ENCODE peak calls at places on chromosomes 11 and 22, in six cellular contexts. B is fibroblast of lung; E is HCT116; T is lower lobe of right lung; Q is naive thymus-derived CD4-positive, alpha-beta T cell; W is keratinocyte. D is an unnamed sample.

GRCh38 chr22:45889539-45890350 is 87.2 kb downstream of the WNT7B start:
- DNase-seq in E (no peak), B (peak; percentile 63), T (peak; percentile 37), Q (no peak), W (no peak), D (no peak)

GRCh38 chr11:126115820-126116319 is 53.2 kb upstream of the CDON start:
- DNase-seq in T (peak; percentile 85), W (no peak), Q (no peak), B (peak; percentile 87), E (peak; percentile 7), D (no peak)

GRCh38 chr11:3375552-3375951 is 3.4 kb downstream of the ZNF195 start:
- DNase-seq in T (no peak), W (no peak), Q (no peak), E (no peak), B (peak; percentile 41), D (no peak)

GRCh38 chr11:87399341-87399740 is 361.6 kb downstream of the TMEM135 start:
- DNase-seq in W (no peak), E (no peak), Q (no peak), B (no peak), T (no peak), D (no peak)

GRCh38 chr11:33801821-33802413 is 27.6 kb upstream of the FBXO3 start:
- DNase-seq in Q (no peak), W (no peak), B (peak; percentile 7), E (peak; percentile 0), T (no peak), D (no peak)

GRCh38 chr11:16193897-16194381 is 162.4 kb downstream of the SOX6 start:
- DNase-seq in T (no peak), Q (no peak), W (no peak), B (peak; percentile 57), E (no peak), D (no peak)

GRCh38 chr11:19890308-19890707 is 177.7 kb downstream of the NAV2 start:
- DNase-seq in T (no peak), W (no peak), Q (no peak), E (no peak), B (peak; percentile 94), D (no peak)

GRCh38 chr22:39282642-39283311 is 36.6 kb downstream of the RPL3 start:
- DNase-seq in B (no peak), E (no peak), T (no peak), Q (no peak), W (no peak), D (no peak)

GRCh38 chr11:102111011-102111786 is 952 bp downstream of the YAP1 start:
- DNase-seq in T (peak; percentile 85), Q (peak; percentile 10), E (no peak), B (peak; percentile 84), W (no peak), D (no peak)

GRCh38 chr11:88420165-88420781 is 82.7 kb upstream of the CTSC start:
- DNase-seq in W (peak; percentile 90), T (no peak), Q (no peak), E (no peak), B (peak; percentile 55), D (no peak)

GRCh38 chr11:117287668-117288067 is 3.5 kb upstream of the BACE1-AS start:
- DNase-seq in B (no peak), Q (no peak), T (no peak), E (no peak), W (no peak), D (no peak)

GRCh38 chr22:30017824-30018223 is 62.4 kb upstream of the HORMAD2 start:
- DNase-seq in Q (no peak), W (no peak), T (no peak), B (no peak), E (no peak), D (no peak)

DNA sequence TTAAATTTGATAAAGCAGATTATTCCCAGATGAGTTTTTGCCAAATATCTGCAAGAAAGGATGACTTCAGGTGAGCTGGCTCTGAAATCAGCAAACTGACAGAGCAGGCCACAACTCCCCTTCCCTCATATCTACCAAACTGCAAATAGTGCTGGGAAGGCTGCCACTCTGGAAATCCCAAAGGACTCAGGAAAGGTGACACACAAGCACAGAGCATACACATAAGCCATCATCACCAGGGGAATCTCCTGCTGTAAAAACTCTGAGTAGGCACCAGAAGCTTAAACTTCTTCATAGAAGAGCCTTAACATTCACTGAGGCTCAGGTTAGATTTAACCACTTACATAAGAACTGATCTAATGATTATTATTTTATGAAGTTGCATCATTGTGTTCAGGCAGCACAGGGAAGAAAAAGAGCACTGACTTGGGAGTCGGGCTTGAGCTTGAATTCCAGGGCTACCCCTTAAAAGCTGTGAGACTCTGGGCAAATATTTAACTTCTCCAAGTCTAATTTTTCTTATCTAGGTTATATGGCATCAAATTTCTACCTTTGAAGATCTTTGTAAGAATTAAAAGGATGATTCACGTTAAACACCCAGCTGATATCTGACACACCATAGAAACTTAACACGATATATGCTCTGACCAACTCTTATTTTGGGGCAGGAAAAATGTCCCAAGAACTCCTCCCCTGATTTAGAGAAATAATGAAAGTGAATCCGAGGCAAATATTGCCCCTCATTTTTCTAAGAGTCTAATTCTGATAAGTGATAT is 15.0 kb downstream of the SYTL2 start:
- DNase-seq in E (no peak), T (no peak), W (no peak), Q (no peak), B (no peak), D (no peak)
- H3K4me1 ChIP-seq in E (peaks cover 22% of the 10 kb centered on the region), T (no peaks in the 10 kb centered on the region), W (no peaks in the 10 kb centered on the region), Q (no peaks in the 10 kb centered on the region), B (no peaks in the 10 kb centered on the region), D (no peaks in the 10 kb centered on the region)

GRCh38 chr11:61611309-61611708 is 30.4 kb upstream of the SYT7 start:
- DNase-seq in E (no peak), B (no peak), Q (no peak), T (no peak), W (no peak), D (no peak)
- H3K4me3 ChIP-seq in E (no peak overlapping the region), B (no peak overlapping the region), Q (no peak overlapping the region), T (no peak overlapping the region), W (no peak overlapping the region), D (no peak overlapping the region)

DNA sequence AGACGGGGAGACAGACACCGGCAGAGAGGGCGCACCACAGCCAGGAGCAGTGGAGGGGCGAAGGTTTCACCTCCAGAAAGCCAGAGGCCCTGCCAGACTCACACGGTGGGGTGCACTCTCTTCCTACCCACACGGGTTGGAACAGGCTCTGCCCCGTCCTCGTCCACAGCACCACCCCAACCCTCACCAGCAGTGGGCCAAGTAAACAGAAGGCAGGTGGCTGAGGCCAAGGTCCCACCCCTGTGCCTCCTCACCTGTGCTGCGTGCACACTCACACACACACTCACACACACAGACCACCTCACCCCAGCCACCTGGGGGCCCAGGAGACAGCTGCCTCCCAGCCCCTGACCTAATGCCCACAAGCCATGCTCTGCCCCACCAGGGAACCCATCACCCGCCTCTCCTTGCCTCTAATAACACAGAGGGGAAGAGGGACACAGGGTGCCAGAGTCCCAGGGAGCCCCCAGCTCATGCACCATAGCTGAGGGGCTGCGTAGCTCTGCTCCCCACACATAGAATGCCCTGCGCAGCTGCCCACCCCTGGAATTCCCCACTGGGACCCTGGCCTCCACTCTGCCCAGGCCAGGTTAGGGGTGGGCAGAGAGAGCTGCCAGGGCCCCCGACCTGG is 3.1 kb downstream of the CYB5R3 start:
- DNase-seq in B (no peak), Q (no peak), W (no peak), E (no peak), T (no peak), D (no peak)
- H3K4me1 ChIP-seq in B (peaks cover 32% of the 10 kb centered on the region), Q (peaks cover 11% of the 10 kb centered on the region), W (peaks cover 46% of the 10 kb centered on the region), E (peaks cover 24% of the 10 kb centered on the region), T (peaks cover 74% of the 10 kb centered on the region), D (peaks cover 17% of the 10 kb centered on the region)

DNA sequence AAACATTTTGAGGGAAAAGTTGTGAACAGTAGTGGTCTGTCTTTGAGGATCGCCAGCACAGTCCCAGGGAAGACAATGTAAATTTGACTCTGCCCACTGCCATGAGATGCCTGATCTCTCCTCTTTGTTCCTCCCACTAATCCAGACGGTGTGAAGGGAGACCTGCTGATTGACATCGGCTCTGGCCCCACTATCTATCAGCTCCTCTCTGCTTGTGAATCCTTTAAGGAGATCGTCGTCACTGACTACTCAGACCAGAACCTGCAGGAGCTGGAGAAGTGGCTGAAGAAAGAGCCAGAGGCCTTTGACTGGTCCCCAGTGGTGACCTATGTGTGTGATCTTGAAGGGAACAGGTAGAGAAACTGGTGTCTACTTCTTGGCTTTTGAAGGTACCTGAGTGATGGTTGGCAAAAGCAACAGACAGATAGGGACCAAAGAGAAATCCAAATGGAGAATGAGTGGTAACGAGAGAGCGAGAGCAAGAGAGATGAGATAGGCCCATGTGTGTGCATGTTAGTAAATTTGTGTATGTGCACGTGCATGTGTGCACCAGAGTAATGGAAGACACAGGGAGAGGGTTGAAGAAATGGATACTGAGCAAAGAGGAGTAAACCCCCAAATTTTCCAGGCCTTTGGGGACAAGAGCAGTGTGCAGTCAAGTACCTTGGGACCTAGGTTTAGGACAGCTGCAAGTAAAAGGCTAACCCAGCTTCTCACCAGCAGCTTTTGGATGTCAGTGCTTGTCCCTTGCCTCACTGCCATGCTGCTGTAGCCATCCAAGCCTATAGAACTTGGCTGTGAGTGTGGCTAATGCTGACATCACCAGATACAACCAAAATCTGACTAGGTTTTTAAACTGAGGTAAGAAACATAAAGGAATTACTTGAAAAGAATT is 1.9 kb downstream of the NNMT start:
- DNase-seq in B (peak; percentile 51), Q (no peak), T (no peak), E (no peak), W (no peak), D (no peak)
- H3K4me3 ChIP-seq in B (peak overlapping the region; percentile 55), Q (no peak overlapping the region), T (peak overlapping the region; percentile 53), E (no peak overlapping the region), W (no peak overlapping the region), D (no peak overlapping the region)

GRCh38 chr11:64227405-64227956 is 1.4 kb downstream of the NUDT22 start:
- DNase-seq in Q (no peak), B (peak; percentile 27), T (no peak), W (no peak), E (no peak), D (no peak)
- H3K4me1 ChIP-seq in Q (peaks cover 37% of the 10 kb centered on the region), B (peaks cover 10% of the 10 kb centered on the region), T (peaks cover 53% of the 10 kb centered on the region), W (peaks cover 47% of the 10 kb centered on the region), E (peaks cover 53% of the 10 kb centered on the region), D (peaks cover 4% of the 10 kb centered on the region)

GRCh38 chr22:27802389-27803079 is 978 bp upstream of the MN1 start:
- DNase-seq in T (no peak), E (no peak), Q (no peak), B (no peak), W (no peak), D (no peak)
- H3K4me3 ChIP-seq in T (peak overlapping the region; percentile 70), E (peak overlapping the region; percentile 60), Q (peak overlapping the region; percentile 70), B (peak overlapping the region; percentile 59), W (peak overlapping the region; percentile 78), D (peak overlapping the region; percentile 47)

DNA sequence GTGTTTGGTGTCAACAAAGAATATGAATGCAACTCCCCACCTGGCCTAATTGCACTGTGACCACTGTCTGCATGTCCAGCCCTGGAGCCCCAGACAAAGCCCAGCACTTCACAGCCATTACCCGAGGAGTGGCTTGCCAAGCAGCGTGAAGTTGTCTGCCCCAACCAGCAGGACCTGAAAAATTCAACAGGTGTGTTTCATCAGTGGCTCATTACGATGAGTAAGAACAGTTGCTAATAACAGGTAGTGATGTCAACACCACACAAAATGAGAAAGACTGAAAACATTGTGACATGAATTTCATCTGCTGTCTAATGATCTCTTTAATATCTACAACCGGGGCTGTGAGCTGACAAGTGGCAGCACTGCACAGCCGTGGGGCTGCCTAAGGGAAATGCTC is 10.3 kb downstream of the MRPL21 start:
- DNase-seq in T (no peak), E (no peak), W (no peak), B (no peak), Q (no peak), D (no peak)
- H3K4me1 ChIP-seq in T (peaks cover 15% of the 10 kb centered on the region), E (no peaks in the 10 kb centered on the region), W (peaks cover 2% of the 10 kb centered on the region), B (peaks cover 18% of the 10 kb centered on the region), Q (no peaks in the 10 kb centered on the region), D (peaks cover 3% of the 10 kb centered on the region)

DNA sequence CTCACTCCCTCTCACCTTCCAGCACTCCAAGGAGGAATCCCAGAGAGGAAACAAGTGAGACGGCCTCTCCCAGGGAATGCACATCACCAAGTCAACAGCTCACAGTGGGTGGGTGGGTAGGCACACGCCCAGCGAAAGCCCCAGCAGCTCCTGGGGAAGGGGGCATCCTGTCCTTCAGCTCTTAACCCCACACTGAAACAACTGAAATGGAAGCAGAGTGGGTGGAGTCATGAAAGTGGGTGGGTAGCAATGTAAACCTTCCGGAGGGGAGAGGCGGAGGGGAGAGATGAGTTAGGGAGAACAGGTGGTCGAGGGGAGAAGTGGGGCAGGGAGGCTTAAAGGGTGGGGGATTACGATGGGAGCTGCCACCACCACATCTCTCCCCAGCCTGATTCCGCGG is 5.4 kb downstream of the MCHR1 start:
- DNase-seq in B (no peak), W (no peak), Q (no peak), E (no peak), T (no peak), D (peak; percentile 91)
- H3K4me3 ChIP-seq in B (no peak overlapping the region), W (no peak overlapping the region), Q (peak overlapping the region; percentile 60), E (no peak overlapping the region), T (no peak overlapping the region), D (peak overlapping the region; percentile 14)

D was measured in iPS DF 6.9.